ENCODE peak calls at places on chromosomes 5 and 9, in five cellular contexts. One of them, this sample, is unnamed.

GRCh38 chr9:122463828-122464632 is 13.7 kb downstream of the OR1J1 start:
- DNase-seq in tibial nerve: no peak
- DNase-seq in cardiac fibroblast: no peak
- DNase-seq in cardiac muscle cell: peak
- DNase-seq in lung: no peak
- DNase-seq in this sample: no peak

GRCh38 chr9:136061405-136061804 is 33.7 kb downstream of the NACC2 start:
- DNase-seq in tibial nerve: no peak
- DNase-seq in cardiac fibroblast: no peak
- DNase-seq in cardiac muscle cell: no peak
- DNase-seq in lung: no peak
- DNase-seq in this sample: no peak

GRCh38 chr9:13529321-13530104 is 250.0 kb upstream of the MPDZ start:
- DNase-seq in tibial nerve: no peak
- DNase-seq in cardiac fibroblast: no peak
- DNase-seq in cardiac muscle cell: no peak
- DNase-seq in lung: no peak
- DNase-seq in this sample: no peak

GRCh38 chr9:7938092-7938491 is 138.5 kb upstream of the DMAC1 start:
- DNase-seq in tibial nerve: no peak
- DNase-seq in cardiac fibroblast: no peak
- DNase-seq in cardiac muscle cell: no peak
- DNase-seq in lung: no peak
- DNase-seq in this sample: no peak

GRCh38 chr5:36090033-36090432 is 23.4 kb upstream of the UGT3A2 start:
- DNase-seq in tibial nerve: no peak
- DNase-seq in cardiac fibroblast: peak
- DNase-seq in cardiac muscle cell: peak
- DNase-seq in lung: no peak
- DNase-seq in this sample: peak

GRCh38 chr5:150443242-150444075 is 6.1 kb downstream of the RPS14 start:
- DNase-seq in tibial nerve: no peak
- DNase-seq in cardiac fibroblast: no peak
- DNase-seq in cardiac muscle cell: no peak
- DNase-seq in lung: no peak
- DNase-seq in this sample: no peak

GRCh38 chr5:68347549-68347948 is 132.0 kb downstream of the PIK3R1 start:
- DNase-seq in tibial nerve: no peak
- DNase-seq in cardiac fibroblast: no peak
- DNase-seq in cardiac muscle cell: no peak
- DNase-seq in lung: no peak
- DNase-seq in this sample: no peak

GRCh38 chr5:115816226-115817042 is at the start of gene CDO1:
- DNase-seq in tibial nerve: peak
- DNase-seq in cardiac fibroblast: peak
- DNase-seq in cardiac muscle cell: peak
- DNase-seq in lung: no peak
- DNase-seq in this sample: no peak

GRCh38 chr5:26791021-26791420 is 247.4 kb downstream of the CDH9 start:
- DNase-seq in tibial nerve: no peak
- DNase-seq in cardiac fibroblast: no peak
- DNase-seq in cardiac muscle cell: no peak
- DNase-seq in lung: no peak
- DNase-seq in this sample: no peak

DNA sequence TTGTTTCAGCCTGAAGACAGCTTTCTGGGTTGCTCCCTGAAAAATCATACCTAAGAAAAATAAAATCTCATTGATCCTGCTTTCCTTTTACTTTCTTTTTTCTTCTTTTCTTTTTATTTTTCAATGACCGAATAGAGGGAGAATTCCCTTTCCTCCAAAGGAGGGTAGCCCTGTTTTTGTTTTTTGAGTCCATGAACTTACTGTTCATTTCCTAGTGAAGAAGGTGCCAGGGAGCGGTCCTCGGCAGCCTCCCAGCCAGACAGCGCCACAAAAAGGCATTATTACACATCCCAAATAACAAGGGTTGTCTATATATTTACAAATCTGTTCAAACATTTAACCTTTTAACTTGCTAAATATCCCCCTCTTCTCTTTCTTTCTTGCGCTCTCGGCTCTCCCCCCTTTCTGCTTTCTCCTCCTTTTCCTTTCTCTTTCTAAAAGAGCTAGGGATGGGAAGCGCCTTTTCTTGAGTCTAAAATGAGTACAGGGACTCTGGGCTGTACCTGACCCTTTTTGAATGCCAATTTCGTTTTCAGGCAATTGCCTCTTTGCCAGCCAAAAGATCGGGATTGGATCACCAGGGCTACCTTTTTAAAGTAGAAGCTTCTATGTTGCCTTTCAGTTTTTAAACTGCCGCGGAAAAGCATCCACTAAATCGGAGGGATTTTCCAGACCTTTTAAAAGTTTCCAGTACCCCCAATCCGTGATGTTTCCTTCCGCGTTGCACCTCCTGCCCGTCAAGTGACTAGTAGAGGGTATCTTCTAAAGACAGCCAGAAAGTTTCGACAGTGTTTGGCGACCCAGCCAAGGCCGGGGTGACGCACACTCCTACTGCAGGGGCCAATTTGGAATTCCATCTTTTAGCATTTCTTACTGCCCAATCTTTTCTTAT is 125.6 kb downstream of the TMEM161B start:
- DNase-seq in tibial nerve: no peak
- DNase-seq in cardiac fibroblast: no peak
- DNase-seq in cardiac muscle cell: peak
- DNase-seq in lung: no peak
- DNase-seq in this sample: no peak
- H3K4me3 ChIP-seq in tibial nerve: peak
- H3K4me3 ChIP-seq in cardiac fibroblast: peak
- H3K4me3 ChIP-seq in cardiac muscle cell: no peak
- H3K4me3 ChIP-seq in lung: no peak
- H3K4me3 ChIP-seq in this sample: no peak

DNA sequence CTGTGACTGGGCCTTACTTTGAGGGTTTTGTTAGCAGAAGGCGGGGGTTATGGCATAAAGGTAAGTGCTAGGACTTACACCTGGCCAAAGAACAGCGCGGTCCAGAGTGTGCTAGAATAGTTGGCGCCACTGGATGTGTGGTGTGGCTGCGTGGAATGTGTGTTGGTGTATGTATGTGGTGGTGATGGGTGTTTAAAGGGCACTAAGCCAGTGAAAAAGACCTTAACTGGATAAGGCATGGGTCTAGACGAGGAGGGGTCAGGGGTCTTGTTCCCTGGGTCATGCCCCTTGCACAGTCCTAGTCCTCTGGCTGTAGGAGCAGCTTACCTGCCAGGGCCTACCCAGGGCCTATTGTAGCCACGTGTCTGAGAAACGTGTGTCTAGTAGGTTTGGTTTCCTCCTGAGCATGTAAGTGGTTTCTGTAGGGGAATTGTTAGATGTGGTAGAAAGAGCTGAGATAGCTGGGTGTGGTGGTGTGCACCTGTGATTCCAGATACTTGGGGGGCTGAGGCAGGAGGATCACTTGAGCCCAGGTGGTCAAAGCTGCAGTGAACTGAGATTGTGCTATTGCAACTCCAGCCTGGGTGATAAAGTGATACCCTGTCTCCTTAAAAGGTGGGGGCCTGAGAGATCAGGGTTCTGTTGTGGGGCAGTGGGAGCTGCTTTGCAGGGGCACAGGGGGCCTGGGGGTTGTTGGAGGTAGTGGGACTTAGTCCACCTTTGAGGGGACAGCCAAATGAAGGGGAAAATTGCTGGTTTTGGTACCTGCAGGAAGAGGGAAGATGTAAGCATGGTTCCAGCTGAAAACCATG is 55.2 kb downstream of the HSPA4 start:
- DNase-seq in tibial nerve: no peak
- DNase-seq in cardiac fibroblast: no peak
- DNase-seq in cardiac muscle cell: no peak
- DNase-seq in lung: peak
- DNase-seq in this sample: no peak
- H3K4me3 ChIP-seq in tibial nerve: no peak
- H3K4me3 ChIP-seq in cardiac fibroblast: no peak
- H3K4me3 ChIP-seq in cardiac muscle cell: no peak
- H3K4me3 ChIP-seq in lung: no peak
- H3K4me3 ChIP-seq in this sample: no peak

GRCh38 chr5:14174235-14174636 is 31.1 kb downstream of the TRIO start:
- DNase-seq in tibial nerve: no peak
- DNase-seq in cardiac fibroblast: no peak
- DNase-seq in cardiac muscle cell: no peak
- DNase-seq in lung: no peak
- DNase-seq in this sample: no peak

GRCh38 chr5:14171091-14171490 is 27.9 kb downstream of the TRIO start:
- DNase-seq in tibial nerve: no peak
- DNase-seq in cardiac fibroblast: no peak
- DNase-seq in cardiac muscle cell: peak
- DNase-seq in lung: no peak
- DNase-seq in this sample: no peak

GRCh38 chr5:14173419-14174234 is 30.5 kb downstream of the TRIO start:
- DNase-seq in tibial nerve: no peak
- DNase-seq in cardiac fibroblast: no peak
- DNase-seq in cardiac muscle cell: no peak
- DNase-seq in lung: no peak
- DNase-seq in this sample: no peak

GRCh38 chr5:14172149-14172795 is 29.1 kb downstream of the TRIO start:
- DNase-seq in tibial nerve: no peak
- DNase-seq in cardiac fibroblast: no peak
- DNase-seq in cardiac muscle cell: no peak
- DNase-seq in lung: no peak
- DNase-seq in this sample: no peak

DNA sequence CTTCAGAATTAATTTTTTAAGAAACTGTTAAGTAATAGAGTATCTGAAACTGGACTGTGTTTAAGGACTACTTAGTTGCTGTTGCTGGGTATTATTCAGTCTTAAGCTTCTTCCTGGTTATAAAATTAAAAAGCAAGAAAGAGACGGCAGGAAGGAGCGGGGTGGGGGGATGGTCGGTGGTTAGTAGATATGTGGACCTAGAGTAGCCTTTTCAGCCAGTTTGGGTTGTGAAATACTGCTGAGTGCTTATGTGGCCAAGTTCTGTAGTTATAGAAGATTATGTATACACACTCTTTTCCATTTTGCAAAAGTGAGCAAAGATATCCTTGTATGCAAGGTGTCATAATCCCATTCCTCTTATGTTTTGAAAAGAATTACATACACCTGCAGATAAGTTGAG is 28.5 kb downstream of the TRIO start:
- DNase-seq in tibial nerve: no peak
- DNase-seq in cardiac fibroblast: peak
- DNase-seq in cardiac muscle cell: peak
- DNase-seq in lung: no peak
- DNase-seq in this sample: no peak
- H3K4me3 ChIP-seq in tibial nerve: no peak
- H3K4me3 ChIP-seq in cardiac fibroblast: no peak
- H3K4me3 ChIP-seq in cardiac muscle cell: no peak
- H3K4me3 ChIP-seq in lung: no peak
- H3K4me3 ChIP-seq in this sample: no peak

GRCh38 chr5:131515348-131515747 is 119.7 kb downstream of the RAPGEF6 start:
- DNase-seq in tibial nerve: no peak
- DNase-seq in cardiac fibroblast: no peak
- DNase-seq in cardiac muscle cell: no peak
- DNase-seq in lung: no peak
- DNase-seq in this sample: no peak
- H3K4me3 ChIP-seq in tibial nerve: no peak
- H3K4me3 ChIP-seq in cardiac fibroblast: no peak
- H3K4me3 ChIP-seq in cardiac muscle cell: no peak
- H3K4me3 ChIP-seq in lung: no peak
- H3K4me3 ChIP-seq in this sample: no peak

GRCh38 chr9:129712595-129713524 is 40.0 kb downstream of the PTGES start:
- DNase-seq in tibial nerve: no peak
- DNase-seq in cardiac fibroblast: peak
- DNase-seq in cardiac muscle cell: peak
- DNase-seq in lung: no peak
- DNase-seq in this sample: no peak
- H3K4me3 ChIP-seq in tibial nerve: no peak
- H3K4me3 ChIP-seq in cardiac fibroblast: no peak
- H3K4me3 ChIP-seq in cardiac muscle cell: no peak
- H3K4me3 ChIP-seq in lung: no peak
- H3K4me3 ChIP-seq in this sample: no peak

GRCh38 chr9:26939934-26940711 is 6.9 kb downstream of the PLAA start:
- DNase-seq in tibial nerve: no peak
- DNase-seq in cardiac fibroblast: no peak
- DNase-seq in cardiac muscle cell: no peak
- DNase-seq in lung: no peak
- DNase-seq in this sample: no peak
- H3K4me3 ChIP-seq in tibial nerve: no peak
- H3K4me3 ChIP-seq in cardiac fibroblast: no peak
- H3K4me3 ChIP-seq in cardiac muscle cell: no peak
- H3K4me3 ChIP-seq in lung: no peak
- H3K4me3 ChIP-seq in this sample: no peak